ENCODE peak calls at places on chromosomes 7 and 10, in four cellular contexts. Q is testis, G is lower leg skin, C is breast epithelium. J is an unnamed sample.

GRCh38 chr10:8508882-8509281 is 454.4 kb downstream of the GATA3 start:
- DNase-seq in C (no peak), G (no peak), Q (no peak), J (no peak)

GRCh38 chr7:81064446-81064845 is 145.6 kb upstream of the SEMA3C start:
- DNase-seq in G (no peak), Q (peak), C (no peak), J (no peak)

GRCh38 chr10:62426086-62426485 is 51.9 kb downstream of the ZNF365 start:
- DNase-seq in C (no peak), Q (no peak), G (no peak), J (peak)

GRCh38 chr7:140541513-140542192 is 62.3 kb upstream of the MKRN1 start:
- DNase-seq in Q (peak), C (no peak), G (no peak), J (peak)

GRCh38 chr10:11164806-11165590 is 147.3 kb downstream of the CELF2 start:
- DNase-seq in G (peak), Q (peak), C (no peak), J (peak)

GRCh38 chr10:117165557-117166419 is 27.7 kb upstream of the VAX1 start:
- DNase-seq in Q (peak), G (no peak), C (no peak), J (peak)

GRCh38 chr10:96991313-96991841 is 159.3 kb downstream of the LCOR start:
- DNase-seq in G (no peak), Q (peak), C (no peak), J (peak)

GRCh38 chr7:116672596-116673503 is 854 bp downstream of the MET start:
- DNase-seq in G (peak), Q (peak), C (no peak), J (peak)

GRCh38 chr7:101546308-101546936 is 82.7 kb downstream of the MYL10 start:
- DNase-seq in G (no peak), C (no peak), Q (no peak), J (no peak)

GRCh38 chr10:112471878-112472487 is 25.0 kb downstream of the VTI1A start:
- DNase-seq in Q (no peak), G (no peak), C (no peak), J (peak)

GRCh38 chr10:122323941-122324675 is 50.4 kb upstream of the PLEKHA1 start:
- DNase-seq in Q (no peak), C (no peak), G (no peak), J (peak)

GRCh38 chr10:110358869-110359629 is 54.3 kb upstream of the SMNDC1 start:
- DNase-seq in C (peak), Q (no peak), G (no peak), J (peak)

GRCh38 chr7:155213955-155214327 is 83.7 kb upstream of the INSIG1 start:
- DNase-seq in Q (no peak), G (no peak), C (peak), J (peak)

GRCh38 chr7:141568227-141568626 is 17.0 kb downstream of the AGK start:
- DNase-seq in Q (no peak), G (no peak), C (no peak), J (peak)

GRCh38 chr7:28629216-28629848 is 217.0 kb downstream of the CREB5 start:
- DNase-seq in Q (peak), C (no peak), G (no peak), J (peak)

GRCh38 chr10:59099536-59099935 is 76.9 kb upstream of the PHYHIPL start:
- DNase-seq in G (no peak), Q (no peak), C (no peak), J (no peak)

GRCh38 chr10:7956508-7956907 is 98.0 kb upstream of the GATA3 start:
- DNase-seq in G (no peak), Q (no peak), C (no peak), J (peak)

GRCh38 chr10:113997428-113997827 is 46.2 kb upstream of the ADRB1 start:
- DNase-seq in C (no peak), G (no peak), Q (peak), J (no peak)

GRCh38 chr7:16466087-16466472 is 542 bp upstream of the SOSTDC1 start:
- DNase-seq in G (no peak), C (no peak), Q (no peak), J (no peak)

GRCh38 chr10:7196284-7196683 is 214.6 kb downstream of the SFMBT2 start:
- DNase-seq in G (no peak), Q (no peak), C (no peak), J (no peak)

GRCh38 chr7:124762611-124763143 is 2.9 kb downstream of the GPR37 start:
- DNase-seq in G (no peak), C (no peak), Q (no peak), J (no peak)

GRCh38 chr7:54757711-54758110 is 1.3 kb downstream of the SEC61G start:
- DNase-seq in G (no peak), Q (no peak), C (no peak), J (no peak)

GRCh38 chr7:120554960-120555571 is 282.1 kb downstream of the KCND2 start:
- DNase-seq in G (no peak), C (no peak), Q (peak), J (peak)

GRCh38 chr7:104137971-104138370 is 69.8 kb downstream of the ORC5 start:
- DNase-seq in Q (no peak), G (no peak), C (no peak), J (peak)

GRCh38 chr7:9210114-9210513 is 776.7 kb downstream of the NXPH1 start:
- DNase-seq in Q (no peak), C (no peak), G (no peak), J (no peak)

GRCh38 chr7:130352335-130353074 is 7.9 kb downstream of the CPA5 start:
- DNase-seq in G (peak), C (no peak), Q (no peak), J (peak)

GRCh38 chr10:90967865-90968264 is 47.0 kb upstream of the ANKRD1 start:
- DNase-seq in Q (no peak), C (no peak), G (no peak), J (no peak)

GRCh38 chr7:145269418-145270161 is 433.7 kb upstream of the TPK1 start:
- DNase-seq in Q (no peak), G (no peak), C (no peak), J (no peak)
- TF ChIP-seq CTCF in Q (no peak), G (no peak), C (no peak), J (no peak)

DNA sequence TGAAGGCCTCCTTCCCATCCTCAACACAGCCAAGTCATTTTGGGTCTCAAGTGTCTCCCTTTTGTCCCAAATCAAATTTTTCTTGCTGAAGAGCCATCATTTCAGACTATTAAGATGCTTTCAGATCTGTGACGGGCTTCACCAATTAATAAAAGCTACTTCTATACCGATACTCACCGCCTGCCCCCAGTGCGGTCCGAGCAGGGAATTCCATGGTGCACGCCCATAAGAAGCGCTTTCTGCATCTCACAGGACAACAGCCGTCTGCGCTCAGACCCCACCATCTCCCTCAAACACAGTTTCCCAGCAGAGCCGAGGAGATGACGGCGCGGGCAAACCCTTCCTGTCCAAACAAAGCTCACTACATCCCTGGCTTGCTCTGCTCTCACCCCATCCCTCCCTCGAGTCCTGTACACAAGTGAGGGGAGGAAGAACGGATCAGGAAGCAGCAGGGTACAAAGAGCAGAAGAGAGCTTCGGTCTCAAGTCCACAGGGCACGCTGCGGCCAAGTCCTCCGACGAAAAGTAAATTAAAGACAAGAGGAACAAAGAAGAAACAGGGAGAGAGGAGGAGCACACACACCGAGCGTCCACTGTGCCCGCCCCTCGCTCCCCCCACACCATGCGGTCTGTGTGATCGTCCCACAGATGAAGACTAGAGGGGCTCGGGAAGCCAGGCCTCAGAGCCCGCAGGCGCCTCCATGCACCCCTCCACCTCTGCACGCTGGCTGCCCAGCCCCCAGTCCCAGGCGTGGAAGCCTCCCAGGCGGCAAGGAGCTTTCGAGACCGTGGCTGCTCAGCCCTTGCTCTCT is 122.0 kb downstream of the MAD1L1 start:
- DNase-seq in C (no peak), G (no peak), Q (no peak), J (peak)
- H3K4me3 ChIP-seq in C (peak), G (no peak), Q (no peak), J (no peak)

GRCh38 chr10:48416584-48417232 is 110.2 kb downstream of the MAPK8 start:
- DNase-seq in C (no peak), G (no peak), Q (no peak), J (no peak)
- TF ChIP-seq CTCF in C (no peak), G (no peak), Q (no peak), J (no peak)

GRCh38 chr10:124061030-124061429 is 32.4 kb downstream of the CHST15 start:
- DNase-seq in G (no peak), C (no peak), Q (no peak), J (no peak)

GRCh38 chr10:124064158-124064603 is 29.2 kb downstream of the CHST15 start:
- DNase-seq in G (no peak), C (no peak), Q (no peak), J (no peak)

GRCh38 chr10:124060148-124060720 is 33.2 kb downstream of the CHST15 start:
- DNase-seq in C (no peak), G (no peak), Q (no peak), J (no peak)

GRCh38 chr10:124063736-124064135 is 29.7 kb downstream of the CHST15 start:
- DNase-seq in Q (peak), C (no peak), G (no peak), J (peak)

DNA sequence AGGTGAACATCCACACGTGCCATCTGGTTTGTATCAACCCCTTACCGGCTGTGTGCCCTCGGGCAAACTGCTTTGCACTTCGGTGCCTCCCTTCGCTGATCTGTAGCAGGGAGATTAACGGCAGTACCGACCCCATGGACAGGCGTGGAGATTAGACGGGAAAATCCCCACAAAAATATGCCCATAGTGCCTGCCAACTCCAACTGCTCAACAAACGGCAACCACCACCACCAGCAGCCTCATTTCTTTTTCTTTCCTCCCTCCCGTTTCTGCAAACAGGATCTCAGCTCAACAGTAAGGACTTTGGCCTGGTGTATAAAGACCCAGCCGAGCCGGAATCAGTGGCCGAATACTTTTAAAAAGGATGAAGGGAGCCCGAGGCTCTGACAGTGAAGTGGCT is 31.0 kb downstream of the CHST15 start:
- DNase-seq in G (no peak), C (no peak), Q (no peak), J (no peak)
- H3K4me3 ChIP-seq in G (no peak), C (no peak), Q (no peak), J (no peak)

GRCh38 chr10:130546841-130547240 is 410.6 kb downstream of the GLRX3 start:
- DNase-seq in G (no peak), Q (no peak), C (no peak), J (no peak)

GRCh38 chr10:130543787-130544186 is 407.6 kb downstream of the GLRX3 start:
- DNase-seq in Q (no peak), G (no peak), C (no peak), J (no peak)

GRCh38 chr10:130545122-130545521 is 408.9 kb downstream of the GLRX3 start:
- DNase-seq in Q (no peak), C (no peak), G (no peak), J (no peak)

GRCh38 chr10:130550952-130551674 is 414.9 kb downstream of the GLRX3 start:
- DNase-seq in G (no peak), Q (no peak), C (no peak), J (no peak)

DNA sequence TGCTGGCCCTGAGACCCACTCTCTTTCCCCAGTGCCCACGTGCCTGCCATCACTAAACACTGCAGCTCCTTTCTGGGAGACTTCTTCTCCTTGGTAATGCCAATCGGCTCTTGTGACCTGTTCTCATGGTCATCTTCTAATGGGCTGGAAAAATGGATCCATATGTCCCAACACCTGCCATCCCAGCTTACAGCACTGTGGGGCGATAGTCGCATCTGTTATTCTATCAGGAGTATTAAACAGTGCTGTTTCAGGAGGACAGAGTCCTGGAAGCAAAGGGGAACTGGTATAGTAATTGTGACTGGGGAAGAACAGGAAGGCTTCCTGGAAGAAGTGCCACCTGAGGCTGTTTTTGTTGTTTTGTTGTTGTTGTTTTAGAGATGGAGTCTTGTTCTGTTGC is 411.2 kb downstream of the GLRX3 start:
- DNase-seq in C (no peak), G (no peak), Q (no peak), J (no peak)
- TF ChIP-seq CTCF in C (no peak), G (no peak), Q (no peak), J (no peak)

J was measured in fibroblast of the aortic adventitia.